ENCODE peak calls at places on chromosomes 5 and 9, in seven cellular contexts. One of them, this sample, is unnamed.

GRCh38 chr9:34653131-34653530 is 1.1 kb downstream of the IL11RA start:
- DNase-seq in Peyer's patch: no peak
- DNase-seq in retinal pigment epithelial cell: no peak
- DNase-seq in GM13977: no peak
- DNase-seq in CD8-positive, alpha-beta T cell: no peak
- DNase-seq in fibroblast of lung: peak
- DNase-seq in lower leg skin: no peak
- DNase-seq in this sample: no peak

GRCh38 chr9:37944671-37945481 is 40.9 kb upstream of the SLC25A51 start:
- DNase-seq in CD8-positive, alpha-beta T cell: no peak
- DNase-seq in retinal pigment epithelial cell: peak
- DNase-seq in Peyer's patch: no peak
- DNase-seq in fibroblast of lung: peak
- DNase-seq in GM13977: no peak
- DNase-seq in lower leg skin: no peak
- DNase-seq in this sample: no peak

GRCh38 chr5:14325369-14325768 is 182.2 kb downstream of the TRIO start:
- DNase-seq in GM13977: no peak
- DNase-seq in CD8-positive, alpha-beta T cell: no peak
- DNase-seq in retinal pigment epithelial cell: no peak
- DNase-seq in lower leg skin: no peak
- DNase-seq in Peyer's patch: no peak
- DNase-seq in fibroblast of lung: peak
- DNase-seq in this sample: no peak

GRCh38 chr5:97854871-97855762 is 672.1 kb upstream of the RIOK2 start:
- DNase-seq in retinal pigment epithelial cell: peak
- DNase-seq in GM13977: no peak
- DNase-seq in CD8-positive, alpha-beta T cell: no peak
- DNase-seq in Peyer's patch: no peak
- DNase-seq in fibroblast of lung: peak
- DNase-seq in lower leg skin: no peak
- DNase-seq in this sample: no peak

GRCh38 chr5:14400085-14400484 is 181.5 kb upstream of the OTULINL start:
- DNase-seq in Peyer's patch: no peak
- DNase-seq in CD8-positive, alpha-beta T cell: no peak
- DNase-seq in lower leg skin: no peak
- DNase-seq in fibroblast of lung: peak
- DNase-seq in GM13977: no peak
- DNase-seq in retinal pigment epithelial cell: no peak
- DNase-seq in this sample: peak

GRCh38 chr9:16625106-16625505 is 245.4 kb downstream of the BNC2 start:
- DNase-seq in fibroblast of lung: peak
- DNase-seq in GM13977: no peak
- DNase-seq in lower leg skin: no peak
- DNase-seq in retinal pigment epithelial cell: no peak
- DNase-seq in CD8-positive, alpha-beta T cell: no peak
- DNase-seq in Peyer's patch: no peak
- DNase-seq in this sample: no peak

GRCh38 chr9:136964171-136964689 is 12.2 kb downstream of the LCN12 start:
- DNase-seq in retinal pigment epithelial cell: no peak
- DNase-seq in CD8-positive, alpha-beta T cell: no peak
- DNase-seq in fibroblast of lung: no peak
- DNase-seq in Peyer's patch: no peak
- DNase-seq in GM13977: no peak
- DNase-seq in lower leg skin: no peak
- DNase-seq in this sample: no peak

GRCh38 chr5:171926311-171926710 is 80.1 kb downstream of the FBXW11 start:
- DNase-seq in lower leg skin: no peak
- DNase-seq in Peyer's patch: peak
- DNase-seq in GM13977: no peak
- DNase-seq in CD8-positive, alpha-beta T cell: no peak
- DNase-seq in fibroblast of lung: no peak
- DNase-seq in retinal pigment epithelial cell: no peak
- DNase-seq in this sample: no peak

GRCh38 chr9:98312365-98312764 is 56.9 kb upstream of the TBC1D2 start:
- DNase-seq in retinal pigment epithelial cell: no peak
- DNase-seq in GM13977: no peak
- DNase-seq in fibroblast of lung: no peak
- DNase-seq in lower leg skin: no peak
- DNase-seq in CD8-positive, alpha-beta T cell: no peak
- DNase-seq in Peyer's patch: no peak
- DNase-seq in this sample: no peak

GRCh38 chr9:77305622-77306365 is 128.5 kb downstream of the VPS13A start:
- DNase-seq in fibroblast of lung: peak
- DNase-seq in GM13977: no peak
- DNase-seq in retinal pigment epithelial cell: no peak
- DNase-seq in lower leg skin: peak
- DNase-seq in Peyer's patch: no peak
- DNase-seq in CD8-positive, alpha-beta T cell: no peak
- DNase-seq in this sample: peak

GRCh38 chr5:144205141-144205551 is 34.5 kb downstream of the KCTD16 start:
- DNase-seq in GM13977: no peak
- DNase-seq in retinal pigment epithelial cell: no peak
- DNase-seq in Peyer's patch: no peak
- DNase-seq in lower leg skin: no peak
- DNase-seq in CD8-positive, alpha-beta T cell: no peak
- DNase-seq in fibroblast of lung: peak
- DNase-seq in this sample: no peak

GRCh38 chr9:129242971-129243561 is 65.0 kb upstream of the IER5L start:
- DNase-seq in CD8-positive, alpha-beta T cell: no peak
- DNase-seq in lower leg skin: peak
- DNase-seq in fibroblast of lung: peak
- DNase-seq in GM13977: no peak
- DNase-seq in retinal pigment epithelial cell: peak
- DNase-seq in Peyer's patch: no peak
- DNase-seq in this sample: peak

GRCh38 chr5:16656561-16657191 is 39.9 kb upstream of the RETREG1 start:
- DNase-seq in lower leg skin: peak
- DNase-seq in fibroblast of lung: no peak
- DNase-seq in Peyer's patch: no peak
- DNase-seq in CD8-positive, alpha-beta T cell: no peak
- DNase-seq in retinal pigment epithelial cell: no peak
- DNase-seq in GM13977: no peak
- DNase-seq in this sample: peak

GRCh38 chr5:166083183-166083959 is 2208.1 kb upstream of the WWC1 start:
- DNase-seq in lower leg skin: no peak
- DNase-seq in retinal pigment epithelial cell: no peak
- DNase-seq in Peyer's patch: no peak
- DNase-seq in CD8-positive, alpha-beta T cell: no peak
- DNase-seq in GM13977: no peak
- DNase-seq in fibroblast of lung: no peak
- DNase-seq in this sample: no peak

GRCh38 chr9:88741335-88741734 is 206.4 kb downstream of the NXNL2 start:
- DNase-seq in GM13977: no peak
- DNase-seq in CD8-positive, alpha-beta T cell: no peak
- DNase-seq in fibroblast of lung: no peak
- DNase-seq in retinal pigment epithelial cell: no peak
- DNase-seq in Peyer's patch: no peak
- DNase-seq in lower leg skin: no peak
- DNase-seq in this sample: no peak

GRCh38 chr9:97559111-97559514 is 57.6 kb downstream of the TMOD1 start:
- DNase-seq in CD8-positive, alpha-beta T cell: no peak
- DNase-seq in fibroblast of lung: no peak
- DNase-seq in lower leg skin: no peak
- DNase-seq in retinal pigment epithelial cell: peak
- DNase-seq in GM13977: peak
- DNase-seq in Peyer's patch: no peak
- DNase-seq in this sample: no peak

GRCh38 chr5:157350939-157351338 is 85.0 kb downstream of the CYFIP2 start:
- DNase-seq in GM13977: peak
- DNase-seq in lower leg skin: no peak
- DNase-seq in Peyer's patch: no peak
- DNase-seq in fibroblast of lung: no peak
- DNase-seq in retinal pigment epithelial cell: no peak
- DNase-seq in CD8-positive, alpha-beta T cell: no peak
- DNase-seq in this sample: no peak

GRCh38 chr9:109182940-109183798 is 16.1 kb upstream of the FRRS1L start:
- DNase-seq in CD8-positive, alpha-beta T cell: no peak
- DNase-seq in GM13977: peak
- DNase-seq in fibroblast of lung: peak
- DNase-seq in lower leg skin: no peak
- DNase-seq in retinal pigment epithelial cell: no peak
- DNase-seq in Peyer's patch: no peak
- DNase-seq in this sample: no peak

GRCh38 chr5:116482394-116482793 is 92.2 kb downstream of the SEMA6A start:
- DNase-seq in CD8-positive, alpha-beta T cell: no peak
- DNase-seq in fibroblast of lung: peak
- DNase-seq in lower leg skin: no peak
- DNase-seq in retinal pigment epithelial cell: no peak
- DNase-seq in GM13977: no peak
- DNase-seq in Peyer's patch: no peak
- DNase-seq in this sample: no peak

GRCh38 chr5:107092695-107093094 is 578.0 kb downstream of the EFNA5 start:
- DNase-seq in retinal pigment epithelial cell: no peak
- DNase-seq in lower leg skin: no peak
- DNase-seq in CD8-positive, alpha-beta T cell: no peak
- DNase-seq in fibroblast of lung: peak
- DNase-seq in Peyer's patch: no peak
- DNase-seq in GM13977: no peak
- DNase-seq in this sample: no peak

GRCh38 chr5:102583663-102584062 is 84.9 kb upstream of the SLCO6A1 start:
- DNase-seq in Peyer's patch: no peak
- DNase-seq in GM13977: no peak
- DNase-seq in retinal pigment epithelial cell: no peak
- DNase-seq in CD8-positive, alpha-beta T cell: no peak
- DNase-seq in lower leg skin: no peak
- DNase-seq in fibroblast of lung: no peak
- DNase-seq in this sample: no peak

GRCh38 chr9:1875921-1876448 is 139.2 kb upstream of the SMARCA2 start:
- DNase-seq in retinal pigment epithelial cell: no peak
- DNase-seq in lower leg skin: no peak
- DNase-seq in CD8-positive, alpha-beta T cell: no peak
- DNase-seq in fibroblast of lung: no peak
- DNase-seq in Peyer's patch: no peak
- DNase-seq in GM13977: peak
- DNase-seq in this sample: no peak

DNA sequence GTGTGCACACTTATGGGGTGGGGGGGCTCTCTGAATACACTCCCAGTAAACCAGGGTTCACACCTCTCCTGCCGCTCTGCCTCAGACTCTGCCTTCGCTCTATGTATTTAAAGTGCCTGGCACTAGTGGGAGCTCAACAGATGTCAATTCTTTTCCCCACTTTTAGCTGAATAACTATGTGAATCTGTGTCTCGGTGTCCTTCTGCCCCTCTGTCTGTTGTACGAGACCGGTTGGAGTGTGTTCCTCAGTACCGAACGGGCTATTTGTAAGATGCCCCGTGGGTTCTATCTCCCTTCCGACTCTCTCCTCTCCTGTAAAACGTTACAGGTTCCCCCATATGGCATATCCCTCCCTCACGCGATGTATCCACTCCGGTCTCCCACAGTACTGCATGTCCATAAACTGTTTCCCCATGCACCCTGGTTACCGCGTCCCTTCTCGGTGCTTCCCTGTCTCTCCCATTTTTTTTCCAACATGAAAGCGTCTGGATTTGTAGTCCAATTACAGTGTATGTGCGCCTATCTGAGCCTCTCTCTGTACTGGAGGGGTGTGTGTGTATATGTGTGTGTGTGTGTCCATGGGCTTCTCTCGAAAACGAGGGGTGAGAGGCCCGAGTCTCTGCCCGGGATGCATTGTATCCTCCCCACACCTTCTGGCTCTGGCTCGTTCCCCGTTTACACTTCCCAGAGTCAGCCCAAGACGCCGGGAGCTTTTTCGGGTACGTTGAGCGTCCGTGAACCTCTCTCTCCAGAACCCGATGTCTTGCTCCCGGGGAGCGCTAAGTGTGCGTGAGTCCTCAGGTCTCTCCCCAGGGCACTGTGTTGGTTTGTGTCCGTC is 1.5 kb downstream of the ELL2 start:
- DNase-seq in retinal pigment epithelial cell: no peak
- DNase-seq in fibroblast of lung: peak
- DNase-seq in Peyer's patch: no peak
- DNase-seq in GM13977: no peak
- DNase-seq in CD8-positive, alpha-beta T cell: no peak
- DNase-seq in lower leg skin: no peak
- DNase-seq in this sample: no peak
- TF ChIP-seq CTCF in retinal pigment epithelial cell: no peak
- TF ChIP-seq CTCF in fibroblast of lung: peak
- TF ChIP-seq CTCF in Peyer's patch: peak
- TF ChIP-seq CTCF in GM13977: peak
- TF ChIP-seq CTCF in CD8-positive, alpha-beta T cell: no peak
- TF ChIP-seq CTCF in lower leg skin: no peak
- TF ChIP-seq CTCF in this sample: no peak

GRCh38 chr5:94992325-94992724 is 292.6 kb downstream of the MCTP1 start:
- DNase-seq in fibroblast of lung: no peak
- DNase-seq in retinal pigment epithelial cell: no peak
- DNase-seq in Peyer's patch: no peak
- DNase-seq in lower leg skin: no peak
- DNase-seq in GM13977: no peak
- DNase-seq in CD8-positive, alpha-beta T cell: no peak
- DNase-seq in this sample: no peak

GRCh38 chr5:94994465-94994996 is 290.4 kb downstream of the MCTP1 start:
- DNase-seq in Peyer's patch: no peak
- DNase-seq in GM13977: no peak
- DNase-seq in fibroblast of lung: no peak
- DNase-seq in retinal pigment epithelial cell: peak
- DNase-seq in lower leg skin: no peak
- DNase-seq in CD8-positive, alpha-beta T cell: no peak
- DNase-seq in this sample: no peak

GRCh38 chr5:94993501-94993900 is 291.4 kb downstream of the MCTP1 start:
- DNase-seq in Peyer's patch: no peak
- DNase-seq in GM13977: no peak
- DNase-seq in retinal pigment epithelial cell: no peak
- DNase-seq in CD8-positive, alpha-beta T cell: no peak
- DNase-seq in lower leg skin: no peak
- DNase-seq in fibroblast of lung: no peak
- DNase-seq in this sample: no peak
- TF ChIP-seq CTCF in Peyer's patch: no peak
- TF ChIP-seq CTCF in GM13977: no peak
- TF ChIP-seq CTCF in retinal pigment epithelial cell: no peak
- TF ChIP-seq CTCF in CD8-positive, alpha-beta T cell: no peak
- TF ChIP-seq CTCF in lower leg skin: no peak
- TF ChIP-seq CTCF in fibroblast of lung: no peak
- TF ChIP-seq CTCF in this sample: no peak

DNA sequence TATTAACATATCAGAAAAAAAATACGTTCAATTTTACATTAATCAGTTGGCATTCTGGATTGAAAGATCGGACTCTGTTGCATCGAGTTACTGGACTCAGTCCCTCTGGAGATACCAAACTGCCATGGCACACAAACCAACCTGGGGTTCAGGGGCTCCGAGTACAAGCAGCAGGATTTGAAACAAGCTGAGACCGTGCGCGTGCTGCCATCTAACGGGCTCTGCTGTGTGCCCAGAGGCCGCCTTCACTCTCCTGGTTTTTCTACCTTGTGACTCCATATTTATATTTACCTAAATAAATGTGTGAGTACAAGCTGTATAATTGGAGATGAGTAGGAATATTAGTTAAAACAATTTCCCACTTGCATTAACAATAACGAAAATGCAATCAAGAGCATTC is 48.2 kb downstream of the ANXA1 start:
- DNase-seq in lower leg skin: no peak
- DNase-seq in Peyer's patch: no peak
- DNase-seq in GM13977: no peak
- DNase-seq in CD8-positive, alpha-beta T cell: no peak
- DNase-seq in fibroblast of lung: no peak
- DNase-seq in retinal pigment epithelial cell: no peak
- DNase-seq in this sample: no peak
- TF ChIP-seq CTCF in lower leg skin: no peak
- TF ChIP-seq CTCF in Peyer's patch: no peak
- TF ChIP-seq CTCF in GM13977: peak
- TF ChIP-seq CTCF in CD8-positive, alpha-beta T cell: no peak
- TF ChIP-seq CTCF in fibroblast of lung: peak
- TF ChIP-seq CTCF in retinal pigment epithelial cell: peak
- TF ChIP-seq CTCF in this sample: peak

GRCh38 chr5:177049285-177049684 is 26.8 kb downstream of the ZNF346 start:
- DNase-seq in GM13977: no peak
- DNase-seq in fibroblast of lung: no peak
- DNase-seq in retinal pigment epithelial cell: no peak
- DNase-seq in lower leg skin: no peak
- DNase-seq in Peyer's patch: no peak
- DNase-seq in CD8-positive, alpha-beta T cell: no peak
- DNase-seq in this sample: no peak
- TF ChIP-seq CTCF in GM13977: peak
- TF ChIP-seq CTCF in fibroblast of lung: no peak
- TF ChIP-seq CTCF in retinal pigment epithelial cell: no peak
- TF ChIP-seq CTCF in lower leg skin: no peak
- TF ChIP-seq CTCF in Peyer's patch: peak
- TF ChIP-seq CTCF in CD8-positive, alpha-beta T cell: no peak
- TF ChIP-seq CTCF in this sample: no peak

This sample was measured in AG09309.